ENCODE peak calls at places on chromosomes 5 and 9, in four cellular contexts. X is choroid plexus epithelial cell, N is neural progenitor cell, R is OCI-LY7. M is an unnamed sample.

GRCh38 chr5:99248066-99248465 is 319.3 kb upstream of the CHD1 start:
- DNase-seq in X (no peak), N (no peak), R (no peak), M (no peak)

GRCh38 chr5:81486711-81487110 is 92.8 kb upstream of the ACOT12 start:
- DNase-seq in X (peak; percentile 6), N (no peak), R (no peak), M (no peak)

GRCh38 chr9:109972026-109973005 is 192.3 kb downstream of the PALM2AKAP2 start:
- DNase-seq in X (no peak), N (no peak), R (peak; percentile 94), M (peak; percentile 84)

GRCh38 chr9:95422650-95423049 is 94.1 kb downstream of the PTCH1 start:
- DNase-seq in X (no peak), N (no peak), R (peak; percentile 14), M (no peak)

GRCh38 chr5:57532513-57533497 is 50.2 kb upstream of the ACTBL2 start:
- DNase-seq in X (peak; percentile 56), N (no peak), R (no peak), M (no peak)

GRCh38 chr5:180330810-180331646 is 22.1 kb downstream of the GFPT2 start:
- DNase-seq in X (peak; percentile 93), N (no peak), R (no peak), M (no peak)

GRCh38 chr5:113140837-113141661 is 164.5 kb downstream of the DCP2 start:
- DNase-seq in X (peak; percentile 96), N (no peak), R (no peak), M (no peak)

GRCh38 chr5:152004095-152004494 is 79.4 kb upstream of the GLRA1 start:
- DNase-seq in X (no peak), N (no peak), R (no peak), M (no peak)

GRCh38 chr9:114824130-114824529 is 18.3 kb upstream of the TNFSF15 start:
- DNase-seq in X (peak; percentile 77), N (no peak), R (no peak), M (no peak)

GRCh38 chr5:53733853-53734252 is 173.4 kb downstream of the NDUFS4 start:
- DNase-seq in X (no peak), N (no peak), R (no peak), M (peak; percentile 1)

GRCh38 chr5:1852324-1852947 is 30.3 kb downstream of the IRX4 start:
- DNase-seq in X (no peak), N (no peak), R (no peak), M (no peak)

GRCh38 chr5:1855075-1855474 is 27.6 kb downstream of the IRX4 start:
- DNase-seq in X (no peak), N (no peak), R (no peak), M (no peak)

GRCh38 chr5:1853531-1853930 is 29.2 kb downstream of the IRX4 start:
- DNase-seq in X (no peak), N (no peak), R (no peak), M (no peak)

GRCh38 chr5:1850324-1851154 is 32.2 kb downstream of the IRX4 start:
- DNase-seq in X (no peak), N (no peak), R (no peak), M (no peak)

DNA sequence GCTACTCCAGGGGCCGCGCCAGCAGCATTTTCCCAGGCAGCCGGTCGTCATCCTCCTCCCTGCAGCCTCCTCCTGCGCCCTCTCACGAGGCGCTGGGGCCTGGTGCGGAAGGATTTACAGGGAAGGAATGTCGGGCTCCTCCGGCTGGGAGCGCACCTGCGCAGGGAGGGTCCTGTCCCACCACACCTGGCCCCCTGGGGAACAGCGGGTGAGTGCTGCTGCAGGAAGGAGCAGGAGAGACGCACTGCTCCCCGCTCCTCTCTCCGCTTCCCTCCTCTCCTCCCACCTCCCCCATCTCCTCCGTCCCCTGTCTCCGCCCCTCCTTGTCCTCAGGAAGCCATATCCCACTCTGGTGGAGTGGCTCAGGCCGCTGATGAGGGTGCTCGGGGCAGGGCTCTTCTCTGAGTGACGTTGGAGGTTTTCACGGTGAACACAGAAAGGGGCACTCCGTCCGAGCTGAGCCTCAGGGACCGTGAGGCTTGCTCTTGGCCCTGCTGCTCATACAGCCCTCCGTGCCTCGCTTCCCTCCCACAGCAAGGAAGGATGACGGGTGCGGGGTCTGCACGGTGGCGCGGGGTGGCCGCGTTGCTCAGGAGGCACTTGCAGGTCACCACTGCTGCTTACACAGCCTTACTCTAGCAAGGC is 31.3 kb downstream of the IRX4 start:
- DNase-seq in X (no peak), N (peak; percentile 48), R (no peak), M (no peak)
- H3K4me3 ChIP-seq in X (no peak overlapping the region), N (peak overlapping the region; percentile 44), R (no peak overlapping the region), M (no peak overlapping the region)

DNA sequence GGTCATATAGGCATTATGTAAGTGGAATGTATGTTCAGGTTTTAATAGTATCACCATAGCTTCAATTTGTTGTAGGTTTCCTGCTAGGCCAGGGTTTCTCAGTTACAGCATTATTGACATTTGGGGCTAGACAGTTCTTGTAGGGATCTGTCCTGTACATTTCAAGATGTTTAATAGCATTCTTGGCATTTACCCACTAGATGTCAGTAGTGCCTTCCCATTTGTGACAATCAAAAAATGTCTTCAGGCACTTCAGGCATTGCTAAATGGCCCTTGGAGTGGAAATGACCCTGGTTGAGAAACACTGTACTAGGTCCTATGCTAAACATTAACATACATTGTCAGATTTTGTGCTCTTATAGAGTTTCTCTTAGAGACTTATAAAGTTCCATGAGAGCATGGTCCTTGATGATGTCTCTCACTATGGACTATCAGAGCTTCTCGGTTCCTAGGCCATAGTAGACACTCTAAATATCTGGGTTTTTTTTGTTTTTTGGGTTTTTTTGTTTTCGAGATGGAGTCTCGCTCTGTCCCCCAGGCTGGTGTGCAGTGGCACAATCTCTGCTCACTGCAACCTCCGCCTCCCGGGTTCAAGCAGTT is 1.4 kb downstream of the KIF20A start:
- DNase-seq in X (peak; percentile 80), N (peak; percentile 68), R (peak; percentile 82), M (peak; percentile 76)
- H3K4me3 ChIP-seq in X (no peak overlapping the region), N (peak overlapping the region; percentile 79), R (peak overlapping the region; percentile 88), M (peak overlapping the region; percentile 81)

GRCh38 chr9:97979778-97980478 is 3.2 kb upstream of the ANP32B start:
- DNase-seq in X (no peak), N (no peak), R (peak; percentile 57), M (no peak)

GRCh38 chr9:97982191-97982718 is 886 bp upstream of the ANP32B start:
- DNase-seq in X (peak; percentile 28), N (no peak), R (no peak), M (no peak)

GRCh38 chr9:97981828-97982164 is 1.3 kb upstream of the ANP32B start:
- DNase-seq in X (peak; percentile 36), N (no peak), R (peak; percentile 29), M (no peak)

GRCh38 chr9:97980479-97980803 is 2.7 kb upstream of the ANP32B start:
- DNase-seq in X (no peak), N (no peak), R (no peak), M (no peak)

GRCh38 chr9:97980918-97981827 is 2.0 kb upstream of the ANP32B start:
- DNase-seq in X (no peak), N (peak; percentile 13), R (peak; percentile 26), M (no peak)
- H3K4me3 ChIP-seq in X (no peak overlapping the region), N (no peak overlapping the region), R (peak overlapping the region; percentile 92), M (no peak overlapping the region)

GRCh38 chr9:130849356-130849755 is 14.3 kb downstream of the ABL1 start:
- DNase-seq in X (no peak), N (no peak), R (no peak), M (no peak)

GRCh38 chr9:130845901-130846381 is 10.9 kb downstream of the ABL1 start:
- DNase-seq in X (peak; percentile 90), N (peak; percentile 38), R (no peak), M (no peak)

GRCh38 chr9:130845254-130845653 is 10.2 kb downstream of the ABL1 start:
- DNase-seq in X (no peak), N (no peak), R (no peak), M (no peak)

GRCh38 chr9:130847306-130848217 is 12.5 kb downstream of the ABL1 start:
- DNase-seq in X (peak; percentile 97), N (peak; percentile 47), R (no peak), M (no peak)

GRCh38 chr9:130846487-130847305 is 11.6 kb downstream of the ABL1 start:
- DNase-seq in X (peak; percentile 72), N (no peak), R (no peak), M (no peak)
- H3K4me3 ChIP-seq in X (no peak overlapping the region), N (no peak overlapping the region), R (no peak overlapping the region), M (no peak overlapping the region)

DNA sequence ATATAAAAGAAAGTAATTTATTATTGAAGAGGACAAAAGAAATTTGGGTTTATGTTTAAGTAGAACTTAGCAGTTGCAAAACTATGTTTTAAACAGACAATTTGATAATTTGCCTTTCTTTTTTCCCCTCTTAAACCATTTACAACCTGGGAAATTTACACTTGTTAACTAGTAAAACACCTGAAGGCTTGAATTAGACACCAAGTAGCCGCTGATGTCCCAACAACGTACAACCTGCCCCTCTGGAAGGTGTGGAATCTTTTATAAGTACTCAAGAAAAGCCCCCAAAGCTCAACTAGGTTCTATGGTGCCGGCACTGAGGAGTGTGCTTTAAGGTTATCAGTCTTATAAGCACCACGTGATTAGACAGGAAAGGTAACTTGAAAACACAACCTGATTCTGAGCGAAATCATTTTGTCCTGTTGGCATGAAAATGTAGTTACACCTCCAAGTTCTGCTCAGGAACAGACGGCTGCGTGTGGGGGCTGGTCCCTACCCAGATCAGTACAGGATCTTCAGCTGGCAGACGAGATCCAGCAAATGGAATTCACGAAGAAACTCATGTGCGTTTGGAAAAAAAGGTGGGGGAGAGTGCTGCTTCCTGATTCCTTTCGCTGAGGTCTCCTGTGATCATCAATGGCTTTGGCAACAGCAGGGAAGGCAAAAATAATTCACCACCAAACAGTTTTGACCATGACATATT is 195.6 kb downstream of the MEF2C start:
- DNase-seq in X (no peak), N (no peak), R (no peak), M (no peak)
- H3K4me3 ChIP-seq in X (no peak overlapping the region), N (no peak overlapping the region), R (no peak overlapping the region), M (no peak overlapping the region)

GRCh38 chr5:89073045-89073444 is 190.1 kb upstream of the MEF2C start:
- DNase-seq in X (no peak), N (no peak), R (no peak), M (no peak)
- H3K4me3 ChIP-seq in X (no peak overlapping the region), N (no peak overlapping the region), R (no peak overlapping the region), M (no peak overlapping the region)

GRCh38 chr5:60806591-60807243 is 37.4 kb downstream of the ELOVL7 start:
- DNase-seq in X (no peak), N (peak; percentile 12), R (no peak), M (no peak)
- H3K4me3 ChIP-seq in X (no peak overlapping the region), N (no peak overlapping the region), R (no peak overlapping the region), M (no peak overlapping the region)

DNA sequence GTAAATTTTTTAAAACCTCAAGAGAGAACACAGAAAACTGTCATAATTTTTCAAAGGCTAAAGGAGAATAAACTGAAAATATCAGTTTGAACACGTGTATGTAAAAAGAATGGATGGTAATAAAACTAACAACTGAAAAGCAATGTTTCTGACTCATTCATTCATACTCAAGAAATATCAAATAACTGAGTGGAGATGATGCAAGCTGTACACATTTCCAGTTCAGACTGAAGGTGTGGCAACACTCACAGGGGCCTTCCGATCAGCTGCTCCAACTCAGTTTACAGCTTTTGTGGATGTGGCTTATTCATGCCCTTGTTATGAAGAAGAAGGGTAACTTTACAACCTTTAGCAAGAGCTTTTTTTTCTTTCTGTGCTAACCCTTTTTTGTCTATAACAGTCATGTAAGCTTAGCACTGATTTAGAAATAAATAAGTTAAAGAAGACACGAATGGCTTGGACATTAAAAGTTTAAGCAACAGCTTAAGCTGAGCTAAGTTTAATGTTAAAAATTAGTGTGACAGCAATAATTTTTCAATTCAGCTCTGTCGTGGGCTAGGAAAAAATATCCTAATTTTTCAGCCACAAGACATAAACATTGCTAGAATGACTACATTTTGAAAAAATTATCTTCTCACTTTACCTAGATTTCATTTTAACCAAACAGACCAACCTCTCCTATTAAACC is 453.5 kb downstream of the RAB3C start:
- DNase-seq in X (peak; percentile 99), N (no peak), R (no peak), M (no peak)
- H3K4me3 ChIP-seq in X (peak overlapping the region; percentile 80), N (no peak overlapping the region), R (no peak overlapping the region), M (no peak overlapping the region)